ENCODE peak calls at places on chromosomes 3 and 15, in four cellular contexts. B, Z, Q and K are unnamed samples.

GRCh38 chr15:86044981-86045380 is 34.7 kb upstream of the AGBL1 start:
- DNase-seq in Q (no peak), B (no peak), Z (no peak), K (no peak)

GRCh38 chr3:151625057-151625456 is 108.7 kb upstream of the AADACL2 start:
- DNase-seq in B (no peak), Q (no peak), Z (no peak), K (no peak)

GRCh38 chr15:62242999-62243398 is 77.9 kb upstream of the C2CD4B start:
- DNase-seq in Z (no peak), B (no peak), Q (no peak), K (no peak)

GRCh38 chr3:42412526-42413155 is 2.2 kb upstream of the LYZL4 start:
- DNase-seq in Z (no peak), B (no peak), Q (no peak), K (no peak)

GRCh38 chr15:91407237-91407889 is 307.3 kb downstream of the SV2B start:
- DNase-seq in Q (no peak), B (no peak), Z (peak), K (no peak)

GRCh38 chr3:13217736-13218540 is 144.7 kb upstream of the IQSEC1 start:
- DNase-seq in B (peak), Z (peak), Q (no peak), K (no peak)

GRCh38 chr15:55398243-55398642 is 9.9 kb downstream of the CCPG1 start:
- DNase-seq in Z (no peak), B (no peak), Q (peak), K (no peak)

GRCh38 chr15:89430530-89431341 is 65.6 kb downstream of the RHCG start:
- DNase-seq in Z (peak), B (peak), Q (peak), K (peak)

GRCh38 chr3:193775421-193776077 is 182.5 kb downstream of the OPA1 start:
- DNase-seq in Q (no peak), Z (no peak), B (no peak), K (no peak)

GRCh38 chr3:110576962-110577361 is 494.7 kb upstream of the NECTIN3 start:
- DNase-seq in B (no peak), Q (no peak), Z (peak), K (no peak)

GRCh38 chr15:70042553-70043214 is 55.0 kb downstream of the TLE3 start:
- DNase-seq in Z (no peak), B (no peak), Q (no peak), K (no peak)

GRCh38 chr3:46835486-46835885 is 27.8 kb downstream of the MYL3 start:
- DNase-seq in B (no peak), Z (no peak), Q (no peak), K (no peak)

GRCh38 chr3:126696701-126697267 is 7.3 kb upstream of the CHCHD6 start:
- DNase-seq in B (no peak), Z (no peak), Q (no peak), K (no peak)

GRCh38 chr3:113602836-113603235 is 70.5 kb downstream of the SIDT1 start:
- DNase-seq in B (no peak), Z (no peak), Q (no peak), K (no peak)

GRCh38 chr3:113607219-113607596 is 74.9 kb downstream of the SIDT1 start:
- DNase-seq in B (no peak), Z (no peak), Q (no peak), K (no peak)

GRCh38 chr3:113601240-113601639 is 68.9 kb downstream of the SIDT1 start:
- DNase-seq in B (no peak), Q (no peak), Z (no peak), K (no peak)

GRCh38 chr3:113602256-113602655 is 69.9 kb downstream of the SIDT1 start:
- DNase-seq in Q (no peak), B (no peak), Z (no peak), K (no peak)

DNA sequence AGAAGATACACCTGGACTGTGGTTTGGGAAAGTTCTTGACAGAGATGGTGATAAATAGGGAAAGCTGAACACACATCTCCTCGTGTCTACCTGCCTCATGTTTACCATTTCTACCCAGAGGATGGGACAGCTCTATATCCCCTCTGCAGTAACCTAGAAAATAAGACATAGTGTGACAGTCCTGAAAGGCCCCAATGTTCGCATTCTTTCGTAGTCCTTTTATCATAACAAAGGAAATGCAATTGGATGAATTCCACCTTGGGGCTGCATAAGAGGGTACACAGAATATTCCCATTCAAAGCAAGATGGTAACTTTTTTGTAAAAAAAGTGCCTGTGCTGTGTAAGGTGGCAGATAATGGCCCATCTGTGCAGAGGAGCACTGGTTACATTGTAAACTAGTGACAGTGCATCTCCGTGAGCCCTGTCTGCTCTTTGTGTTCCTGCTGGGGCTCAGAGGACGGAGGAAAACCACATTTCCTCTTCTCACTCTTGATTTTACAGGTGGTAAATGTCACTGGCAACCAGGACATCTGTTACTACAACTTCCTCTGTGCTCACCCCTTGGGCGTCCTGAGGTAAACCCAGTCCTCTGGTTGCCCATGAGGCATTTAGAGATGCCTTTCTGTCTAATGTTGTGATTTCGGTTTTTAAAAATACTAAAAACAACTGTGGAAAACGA is 74.3 kb downstream of the SIDT1 start:
- DNase-seq in Q (no peak), B (no peak), Z (no peak), K (peak)
- TF ChIP-seq CHD4 in Q (no peak), B (no peak), Z (no peak), K (no peak)

DNA sequence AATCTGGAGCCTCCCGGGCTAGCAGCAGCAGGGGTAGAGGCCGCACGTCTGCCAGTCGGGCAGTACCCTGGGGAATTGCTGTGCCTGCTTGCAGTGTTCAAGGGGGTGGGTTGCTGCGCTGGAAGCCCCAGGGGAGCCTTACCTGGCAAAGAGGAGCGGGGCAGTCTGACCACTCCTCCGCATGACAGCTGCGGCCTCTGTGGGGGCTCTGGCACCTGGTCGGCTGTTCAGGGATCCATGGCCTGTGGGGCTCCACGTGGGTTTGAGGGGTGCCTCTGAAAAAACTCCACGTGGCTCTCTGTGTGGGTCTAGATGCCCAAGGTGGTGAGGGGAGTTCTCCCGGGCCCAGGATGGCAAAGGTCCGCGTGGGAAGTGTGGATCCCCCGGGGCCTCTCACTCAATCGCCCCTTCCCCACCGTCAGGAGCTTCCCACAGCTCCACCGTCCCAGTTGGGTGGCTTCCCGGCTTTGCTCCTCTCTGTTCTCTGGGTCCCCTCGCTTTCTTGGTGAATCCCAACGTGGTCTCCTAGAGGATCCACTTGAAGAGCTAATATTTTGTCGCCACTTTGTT is 184.5 kb downstream of the EFHB start:
- DNase-seq in Z (no peak), Q (no peak), B (no peak), K (no peak)
- TF ChIP-seq CHD4 in Z (no peak), Q (no peak), B (no peak), K (no peak)

GRCh38 chr15:64896371-64897069 is 15.2 kb upstream of the ANKDD1A start:
- DNase-seq in B (no peak), Z (no peak), Q (no peak), K (no peak)

GRCh38 chr15:64892850-64893403 is 18.8 kb upstream of the ANKDD1A start:
- DNase-seq in Q (no peak), Z (no peak), B (no peak), K (peak)

GRCh38 chr15:64893481-64894394 is 18.0 kb upstream of the ANKDD1A start:
- DNase-seq in Q (peak), B (peak), Z (peak), K (peak)

GRCh38 chr15:64895285-64896065 is 16.2 kb upstream of the ANKDD1A start:
- DNase-seq in B (no peak), Z (no peak), Q (no peak), K (peak)

DNA sequence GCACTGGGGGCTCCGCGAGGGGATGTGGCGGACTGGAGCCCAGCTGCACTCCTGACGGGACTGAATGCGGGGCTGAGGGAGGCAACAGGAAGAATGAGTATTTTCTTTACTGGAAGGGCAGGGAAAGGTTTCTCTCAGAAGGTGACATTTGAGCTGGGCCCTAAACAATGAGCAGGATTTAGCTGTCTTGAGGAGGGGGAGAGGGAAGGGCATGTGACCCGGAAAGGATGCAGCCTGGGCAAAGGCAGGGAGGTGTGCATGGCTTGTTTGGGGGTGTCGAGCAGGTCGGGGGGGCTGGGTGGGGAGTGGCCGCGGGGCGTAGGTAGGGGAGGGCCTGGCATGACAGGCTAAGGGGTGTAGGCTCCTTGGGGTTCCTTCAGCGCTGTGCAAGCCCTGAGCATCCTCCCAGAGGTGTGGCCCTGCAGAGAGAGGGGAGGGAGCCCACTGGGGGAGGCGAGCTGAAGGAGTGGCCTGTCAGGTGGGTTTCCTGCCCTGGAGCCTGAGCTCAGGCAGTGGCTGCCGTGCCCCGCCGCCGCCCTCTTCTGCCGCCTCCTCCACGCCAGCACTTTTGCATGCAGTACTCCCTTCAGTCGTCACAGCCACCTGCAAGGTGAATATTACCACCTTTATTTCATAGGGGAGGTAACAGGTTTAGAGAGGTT is 17.2 kb upstream of the ANKDD1A start:
- DNase-seq in Z (no peak), B (no peak), Q (no peak), K (peak)
- TF ChIP-seq CHD4 in Z (no peak), B (no peak), Q (no peak), K (no peak)

GRCh38 chr15:88256261-88257230 is at the start of gene NTRK3:
- DNase-seq in Z (peak), Q (no peak), B (no peak), K (no peak)

GRCh38 chr15:88255109-88255495 is 1.4 kb downstream of the NTRK3 start:
- DNase-seq in Q (no peak), B (no peak), Z (no peak), K (no peak)

GRCh38 chr15:88258021-88258641 is 1.6 kb upstream of the NTRK3 start:
- DNase-seq in Q (peak), Z (peak), B (peak), K (no peak)

GRCh38 chr15:88257311-88257901 is 867 bp upstream of the NTRK3 start:
- DNase-seq in Q (no peak), B (no peak), Z (no peak), K (no peak)

DNA sequence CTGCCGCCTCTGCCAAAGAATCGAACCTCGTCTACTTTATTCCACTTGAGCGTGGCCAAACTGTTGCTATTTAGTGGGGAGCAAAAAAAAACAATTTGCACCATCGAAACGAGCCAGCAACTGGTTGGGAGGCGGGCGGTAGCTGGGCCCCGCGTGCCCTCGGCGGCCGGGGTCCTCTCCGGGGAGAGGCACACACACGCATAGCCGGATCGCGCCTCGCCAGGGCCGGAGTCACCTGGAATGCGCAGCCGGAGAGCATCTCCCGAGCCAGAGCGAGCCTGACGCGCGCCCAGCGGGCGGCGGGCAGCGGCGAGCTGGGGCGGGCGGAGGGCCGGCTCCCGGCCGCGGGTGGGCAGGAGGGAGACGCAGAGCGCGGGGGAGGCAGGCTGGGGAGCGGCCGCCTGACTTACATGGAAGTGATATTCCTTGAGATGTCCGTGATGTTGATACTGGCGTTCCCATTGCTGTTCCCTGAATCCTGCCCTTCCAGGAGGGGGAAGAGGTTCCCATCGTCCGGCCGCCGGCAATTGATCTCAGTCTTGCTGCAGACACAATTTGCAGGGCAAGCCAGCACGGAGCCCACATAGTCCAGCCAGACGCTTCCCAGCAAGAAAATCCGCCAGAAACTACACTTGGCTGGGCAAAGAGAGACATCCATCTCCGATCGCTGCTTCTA is 905 bp downstream of the NTRK3 start:
- DNase-seq in Q (no peak), Z (peak), B (no peak), K (no peak)
- TF ChIP-seq CHD4 in Q (no peak), Z (no peak), B (no peak), K (no peak)

GRCh38 chr3:52769786-52770445 is 824 bp downstream of the NEK4 start:
- DNase-seq in Z (no peak), Q (no peak), B (no peak), K (no peak)
- TF ChIP-seq CHD4 in Z (no peak), Q (no peak), B (no peak), K (no peak)

GRCh38 chr3:37126856-37127255 is 47.5 kb downstream of the LRRFIP2 start:
- DNase-seq in B (no peak), Q (no peak), Z (no peak), K (no peak)
- TF ChIP-seq CHD4 in B (no peak), Q (no peak), Z (no peak), K (no peak)